ENCODE peak calls at places on chromosomes 6 and 20, in four cellular contexts. Q, G, H and U are unnamed samples.

GRCh38 chr6:44416103-44416502 is 28.6 kb downstream of the CDC5L start:
- DNase-seq in Q (no peak), G (no peak), H (no peak), U (no peak)

GRCh38 chr6:100096356-100096755 is 102.3 kb upstream of the MCHR2 start:
- DNase-seq in Q (no peak), H (no peak), G (no peak), U (no peak)

GRCh38 chr6:137494967-137495595 is 887 bp upstream of the OLIG3 start:
- DNase-seq in Q (no peak), G (no peak), H (no peak), U (no peak)

GRCh38 chr6:106509420-106510089 is 119.7 kb downstream of the RTN4IP1 start:
- DNase-seq in H (peak), Q (no peak), G (no peak), U (no peak)

GRCh38 chr6:12363651-12364381 is 73.7 kb downstream of the EDN1 start:
- DNase-seq in H (no peak), Q (no peak), G (peak), U (no peak)

GRCh38 chr20:51900443-51900842 is 98.1 kb upstream of the SALL4 start:
- DNase-seq in Q (no peak), G (no peak), H (no peak), U (no peak)

GRCh38 chr20:4069741-4070140 is 54.4 kb upstream of the RNF24 start:
- DNase-seq in H (no peak), Q (no peak), G (no peak), U (no peak)

GRCh38 chr6:55665224-55665587 is 86.2 kb upstream of the HMGCLL1 start:
- DNase-seq in G (no peak), Q (no peak), H (no peak), U (no peak)

GRCh38 chr6:11429577-11429976 is 108.0 kb upstream of the TMEM170B start:
- DNase-seq in H (no peak), Q (no peak), G (no peak), U (no peak)

GRCh38 chr6:23414204-23414501 is 711.9 kb upstream of the NRSN1 start:
- DNase-seq in G (no peak), H (no peak), Q (no peak), U (no peak)

GRCh38 chr6:113813207-113813606 is 43.9 kb upstream of the MARCKS start:
- DNase-seq in G (no peak), H (no peak), Q (no peak), U (no peak)

GRCh38 chr6:72941751-72942150 is 283.5 kb downstream of the KHDC1L start:
- DNase-seq in G (no peak), Q (no peak), H (no peak), U (no peak)

GRCh38 chr20:32052792-32053362 is 835 bp downstream of the HCK start:
- DNase-seq in Q (no peak), G (no peak), H (no peak), U (no peak)

GRCh38 chr6:84554706-84555105 is 209.7 kb downstream of the TBX18 start:
- DNase-seq in Q (no peak), H (no peak), G (no peak), U (no peak)

GRCh38 chr6:163764565-163764964 is 350.0 kb downstream of the QKI start:
- DNase-seq in Q (no peak), H (no peak), G (no peak), U (no peak)

GRCh38 chr6:158174024-158174423 is 5.9 kb downstream of the GTF2H5 start:
- DNase-seq in Q (no peak), G (no peak), H (no peak), U (no peak)